ENCODE peak calls at places on chromosomes 3 and 15, in four cellular contexts. M is progenitor cell of endocrine pancreas, H is astrocyte, K is thoracic aorta. J is an unnamed sample.
A peak's percentile ranks its signal among the peaks of the same experiment; 100 is the strongest.

GRCh38 chr15:68059630-68060029 is 5.5 kb downstream of the PIAS1 start:
- DNase-seq in M (no peak), H (no peak), K (no peak), J (no peak)

GRCh38 chr15:32105258-32106248 is 75.2 kb downstream of the CHRNA7 start:
- DNase-seq in M (no peak), H (no peak), K (no peak), J (no peak)

GRCh38 chr3:114400369-114400768 is 106.5 kb downstream of the TIGIT start:
- DNase-seq in M (no peak), H (no peak), K (no peak), J (no peak)

GRCh38 chr3:159234306-159234705 is 432.5 kb downstream of the MFSD1 start:
- DNase-seq in M (no peak), H (peak; percentile 37), K (no peak), J (peak; percentile 21)

GRCh38 chr3:58093573-58094195 is 85.5 kb downstream of the FLNB start:
- DNase-seq in M (no peak), H (peak; percentile 87), K (no peak), J (peak; percentile 83)

GRCh38 chr3:126421573-126422119 is 26.9 kb downstream of the CFAP100 start:
- DNase-seq in M (no peak), H (no peak), K (no peak), J (no peak)

GRCh38 chr15:39594764-39595620 is 14.1 kb downstream of the THBS1 start:
- DNase-seq in M (no peak), H (peak; percentile 49), K (no peak), J (peak; percentile 54)

GRCh38 chr3:159627634-159628033 is 361.0 kb upstream of the IL12A start:
- DNase-seq in M (no peak), H (no peak), K (no peak), J (no peak)

GRCh38 chr3:190012784-190013183 is 107.9 kb downstream of the P3H2 start:
- DNase-seq in M (no peak), H (peak; percentile 57), K (no peak), J (no peak)

GRCh38 chr15:78035319-78035718 is 42.2 kb downstream of the TBC1D2B start:
- DNase-seq in M (no peak), H (peak; percentile 10), K (no peak), J (no peak)

GRCh38 chr3:100602506-100603444 is 6.6 kb upstream of the ADGRG7 start:
- DNase-seq in M (no peak), H (peak; percentile 34), K (no peak), J (no peak)

GRCh38 chr3:188578579-188579363 is 424.8 kb downstream of the LPP start:
- DNase-seq in M (no peak), H (peak; percentile 96), K (peak; percentile 68), J (peak; percentile 39)

GRCh38 chr3:15768421-15769255 is 29.1 kb downstream of the ANKRD28 start:
- DNase-seq in M (no peak), H (peak; percentile 98), K (no peak), J (peak; percentile 95)

GRCh38 chr3:179398574-179399249 is 51.2 kb downstream of the MFN1 start:
- DNase-seq in M (no peak), H (peak; percentile 59), K (no peak), J (peak; percentile 36)

GRCh38 chr3:42906085-42906904 is at the start of gene ZNF662:
- DNase-seq in M (no peak), H (no peak), K (no peak), J (no peak)

GRCh38 chr15:58521293-58521991 is 89.7 kb downstream of the LIPC start:
- DNase-seq in M (no peak), H (peak; percentile 72), K (no peak), J (peak; percentile 21)

GRCh38 chr15:67784057-67784781 is 41.1 kb upstream of the SKOR1 start:
- DNase-seq in M (no peak), H (no peak), K (no peak), J (no peak)

GRCh38 chr3:85576091-85576690 is 617.4 kb downstream of the CADM2 start:
- DNase-seq in M (peak; percentile 46), H (no peak), K (no peak), J (peak; percentile 26)

GRCh38 chr15:47820047-47820779 is 102.9 kb downstream of the SEMA6D start:
- DNase-seq in M (no peak), H (peak; percentile 62), K (no peak), J (no peak)

DNA sequence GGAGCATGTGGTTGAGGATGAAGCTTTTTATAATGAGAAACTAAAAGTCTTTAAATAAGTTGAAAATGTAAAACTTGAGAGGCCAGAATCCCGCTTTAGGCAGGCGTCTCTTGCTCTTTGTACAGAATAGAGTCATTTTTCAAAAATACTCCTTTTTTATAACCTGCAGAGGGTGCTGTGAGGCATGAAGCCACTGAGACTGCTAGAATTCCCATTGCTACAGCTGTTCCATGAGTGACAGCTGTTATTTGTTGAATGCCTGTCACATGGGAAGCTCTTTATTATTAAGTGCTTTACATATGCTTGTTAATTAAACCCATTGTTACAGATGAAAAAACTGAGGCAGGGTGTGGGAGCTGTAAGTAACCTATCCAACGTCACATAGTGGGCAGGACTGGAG is 18.5 kb downstream of the MINAR1 start:
- DNase-seq in M (no peak), H (no peak), K (no peak), J (no peak)
- TF ChIP-seq CTCF in M (peak; percentile 38), H (peak; percentile 26), K (no peak), J (peak; percentile 56)

GRCh38 chr3:196965804-196966173 is 2.8 kb downstream of the PIGZ start:
- DNase-seq in M (no peak), H (no peak), K (no peak), J (no peak)
- TF ChIP-seq CTCF in M (no peak), H (no peak), K (no peak), J (no peak)

GRCh38 chr15:41972341-41973237 is at the start of gene EHD4:
- DNase-seq in M (peak; percentile 86), H (peak; percentile 98), K (peak; percentile 98), J (peak; percentile 99)
- TF ChIP-seq CTCF in M (peak; percentile 54), H (peak; percentile 17), K (peak; percentile 25), J (peak; percentile 66)

GRCh38 chr15:69789648-69790393 is 307.9 kb downstream of the TLE3 start:
- DNase-seq in M (no peak), H (no peak), K (no peak), J (no peak)
- TF ChIP-seq CTCF in M (no peak), H (no peak), K (no peak), J (no peak)

GRCh38 chr15:74543583-74543982 is 2.6 kb downstream of the ARID3B start:
- DNase-seq in M (no peak), H (no peak), K (no peak), J (no peak)
- TF ChIP-seq CTCF in M (peak; percentile 46), H (peak; percentile 7), K (no peak), J (peak; percentile 21)

GRCh38 chr3:122021811-122022401 is at the start of gene ILDR1:
- DNase-seq in M (peak; percentile 48), H (no peak), K (no peak), J (no peak)

GRCh38 chr3:122021037-122021436 is 1.0 kb downstream of the ILDR1 start:
- DNase-seq in M (no peak), H (no peak), K (no peak), J (no peak)

GRCh38 chr3:122025296-122025695 is 3.2 kb upstream of the ILDR1 start:
- DNase-seq in M (no peak), H (no peak), K (no peak), J (no peak)

GRCh38 chr3:122024800-122025199 is 2.8 kb upstream of the ILDR1 start:
- DNase-seq in M (no peak), H (no peak), K (no peak), J (no peak)

DNA sequence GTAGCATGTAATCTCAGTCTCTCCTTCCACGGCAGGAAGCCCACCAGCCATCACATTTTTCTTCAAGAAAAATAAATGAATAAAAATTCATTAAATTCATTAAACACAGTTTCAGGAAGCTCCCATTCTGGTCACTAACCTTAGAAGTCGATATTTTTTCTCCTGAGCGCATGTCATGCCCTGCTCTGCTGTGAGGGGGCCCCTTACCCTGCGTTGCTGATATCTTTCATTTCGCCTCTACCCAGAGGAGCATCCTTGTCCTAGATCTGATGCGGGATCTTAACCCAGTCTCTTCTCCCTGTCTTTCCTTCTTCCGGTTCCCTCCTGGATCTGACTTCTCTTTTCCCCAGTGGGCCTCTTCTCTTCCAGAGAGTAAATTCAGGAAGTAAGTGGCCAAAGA is 1.3 kb upstream of the ILDR1 start:
- DNase-seq in M (no peak), H (no peak), K (no peak), J (no peak)
- TF ChIP-seq CTCF in M (no peak), H (no peak), K (no peak), J (no peak)

GRCh38 chr3:63908081-63908736 is 4.0 kb downstream of the SCAANT1 start:
- DNase-seq in M (no peak), H (no peak), K (no peak), J (peak; percentile 36)
- TF ChIP-seq CTCF in M (peak; percentile 23), H (peak; percentile 27), K (no peak), J (peak; percentile 63)

GRCh38 chr3:141729240-141729639 is 8.9 kb upstream of the RNF7 start:
- DNase-seq in M (no peak), H (no peak), K (no peak), J (no peak)
- TF ChIP-seq CTCF in M (no peak), H (no peak), K (no peak), J (peak; percentile 27)

GRCh38 chr3:172326993-172327392 is 121.3 kb downstream of the GHSR start:
- DNase-seq in M (no peak), H (no peak), K (no peak), J (no peak)

GRCh38 chr3:172332256-172333041 is 115.8 kb downstream of the GHSR start:
- DNase-seq in M (peak; percentile 39), H (peak; percentile 31), K (no peak), J (peak; percentile 30)

GRCh38 chr3:172328282-172328681 is 120.0 kb downstream of the GHSR start:
- DNase-seq in M (no peak), H (no peak), K (no peak), J (no peak)

GRCh38 chr3:172330413-172330812 is 117.8 kb downstream of the GHSR start:
- DNase-seq in M (no peak), H (no peak), K (no peak), J (no peak)

GRCh38 chr3:172329070-172329469 is 119.2 kb downstream of the GHSR start:
- DNase-seq in M (no peak), H (no peak), K (no peak), J (no peak)
- TF ChIP-seq CTCF in M (peak; percentile 30), H (no peak), K (no peak), J (peak; percentile 21)

J was measured in HFFc6.